ENCODE peak calls at places on chromosomes 2 and 18, in seven cellular contexts. A is endodermal cell; J is kidney; O is H9; G is CD8-positive, alpha-beta memory T cell; Y is aorta; F is CD8-positive, alpha-beta T cell. P is an unnamed sample.

GRCh38 chr2:40363631-40364030 is 88.3 kb downstream of the SLC8A1 start:
- DNase-seq in A (no peak), J (no peak), O (no peak), G (no peak), Y (no peak), F (no peak), P (no peak)

GRCh38 chr18:22552254-22552653 is 134.5 kb upstream of the CTAGE1 start:
- DNase-seq in A (no peak), J (no peak), O (no peak), G (no peak), Y (no peak), F (no peak), P (no peak)

GRCh38 chr2:66440011-66440542 is 5.2 kb downstream of the MEIS1 start:
- DNase-seq in A (peak; percentile 66), J (peak; percentile 36), O (no peak), G (no peak), Y (peak; percentile 46), F (no peak), P (no peak)

GRCh38 chr2:240921319-240922233 is 15.4 kb downstream of the CROCC2 start:
- DNase-seq in A (peak; percentile 31), J (peak; percentile 75), O (peak; percentile 19), G (peak; percentile 25), Y (peak; percentile 84), F (no peak), P (peak; percentile 60)

GRCh38 chr2:163252199-163252598 is 413.6 kb upstream of the KCNH7 start:
- DNase-seq in A (no peak), J (no peak), O (no peak), G (no peak), Y (no peak), F (no peak), P (no peak)

GRCh38 chr2:54599326-54599710 is 124.1 kb upstream of the EML6 start:
- DNase-seq in A (no peak), J (no peak), O (no peak), G (no peak), Y (no peak), F (no peak), P (no peak)

GRCh38 chr2:198321522-198322088 is 517.2 kb downstream of the PLCL1 start:
- DNase-seq in A (no peak), J (no peak), O (no peak), G (no peak), Y (no peak), F (no peak), P (no peak)

GRCh38 chr18:42801706-42802105 is 313.8 kb downstream of the RIT2 start:
- DNase-seq in A (no peak), J (no peak), O (no peak), G (no peak), Y (no peak), F (no peak), P (no peak)

GRCh38 chr2:55901322-55901721 is 22.3 kb downstream of the EFEMP1 start:
- DNase-seq in A (no peak), J (no peak), O (no peak), G (no peak), Y (no peak), F (no peak), P (no peak)

GRCh38 chr2:203675086-203675485 is 31.4 kb upstream of the CD28 start:
- DNase-seq in A (no peak), J (no peak), O (no peak), G (no peak), Y (no peak), F (no peak), P (no peak)

GRCh38 chr18:39746201-39746600 is 2180.6 kb upstream of the CELF4 start:
- DNase-seq in A (no peak), J (no peak), O (no peak), G (no peak), Y (no peak), F (no peak), P (no peak)

GRCh38 chr2:126775300-126775985 is 119.5 kb downstream of the GYPC start:
- DNase-seq in A (no peak), J (peak; percentile 37), O (no peak), G (no peak), Y (no peak), F (no peak), P (peak; percentile 51)

GRCh38 chr2:38432827-38433606 is 55.9 kb upstream of the ATL2 start:
- DNase-seq in A (peak; percentile 85), J (peak; percentile 70), O (no peak), G (no peak), Y (no peak), F (no peak), P (no peak)

GRCh38 chr2:47460766-47461165 is 57.8 kb downstream of the MSH2 start:
- DNase-seq in A (no peak), J (no peak), O (no peak), G (no peak), Y (no peak), F (no peak), P (no peak)

GRCh38 chr2:156687715-156688114 is 251.5 kb downstream of the GPD2 start:
- DNase-seq in A (no peak), J (no peak), O (no peak), G (no peak), Y (peak; percentile 38), F (no peak), P (no peak)

GRCh38 chr2:3745901-3746300 is 42.5 kb downstream of the DCDC2C start:
- DNase-seq in A (no peak), J (no peak), O (no peak), G (no peak), Y (no peak), F (no peak), P (no peak)

GRCh38 chr2:191165190-191165643 is 14.4 kb upstream of the STAT4 start:
- DNase-seq in A (no peak), J (no peak), O (no peak), G (no peak), Y (no peak), F (peak; percentile 32), P (no peak)

GRCh38 chr2:217249086-217249485 is 389.2 kb upstream of the TNP1 start:
- DNase-seq in A (no peak), J (no peak), O (no peak), G (no peak), Y (no peak), F (no peak), P (no peak)

GRCh38 chr18:25089470-25089869 is 262.5 kb downstream of the ZNF521 start:
- DNase-seq in A (no peak), J (no peak), O (no peak), G (no peak), Y (no peak), F (no peak), P (no peak)

GRCh38 chr18:34386803-34387202 is 162.1 kb upstream of the NOL4 start:
- DNase-seq in A (no peak), J (no peak), O (no peak), G (no peak), Y (no peak), F (no peak), P (no peak)

GRCh38 chr18:26487437-26487836 is 60.9 kb downstream of the KCTD1 start:
- DNase-seq in A (no peak), J (no peak), O (no peak), G (no peak), Y (no peak), F (no peak), P (no peak)

GRCh38 chr2:127763776-127764175 is 47.2 kb downstream of the WDR33 start:
- DNase-seq in A (no peak), J (no peak), O (no peak), G (no peak), Y (no peak), F (no peak), P (no peak)

GRCh38 chr2:10839813-10840212 is 27.2 kb upstream of the PDIA6 start:
- DNase-seq in A (peak; percentile 87), J (no peak), O (peak; percentile 58), G (no peak), Y (no peak), F (no peak), P (no peak)

GRCh38 chr2:45173513-45173912 is 164.3 kb upstream of the SIX2 start:
- DNase-seq in A (no peak), J (no peak), O (no peak), G (no peak), Y (peak; percentile 64), F (no peak), P (no peak)

GRCh38 chr2:85594715-85595377 is 699 bp upstream of the RNF181 start:
- DNase-seq in A (no peak), J (no peak), O (no peak), G (peak; percentile 39), Y (no peak), F (no peak), P (no peak)
- H3K4me1 ChIP-seq in A (peaks cover 11% of the 10 kb centered on the region), J (peaks cover 50% of the 10 kb centered on the region), O (no peaks in the 10 kb centered on the region), G (peaks cover 22% of the 10 kb centered on the region), Y (no peaks in the 10 kb centered on the region), F (peaks cover 25% of the 10 kb centered on the region), P (peaks cover 49% of the 10 kb centered on the region)

GRCh38 chr2:79554899-79555298 is 42.0 kb downstream of the CTNNA2 start:
- DNase-seq in A (no peak), J (no peak), O (peak; percentile 25), G (no peak), Y (no peak), F (no peak), P (no peak)

GRCh38 chr2:79547568-79547967 is 34.7 kb downstream of the CTNNA2 start:
- DNase-seq in A (no peak), J (no peak), O (no peak), G (no peak), Y (no peak), F (no peak), P (no peak)

GRCh38 chr2:79552653-79553052 is 39.8 kb downstream of the CTNNA2 start:
- DNase-seq in A (peak; percentile 49), J (no peak), O (no peak), G (no peak), Y (no peak), F (no peak), P (no peak)
- H3K9me3 ChIP-seq in A (peaks cover 70% of the 10 kb centered on the region), J (peaks cover 19% of the 10 kb centered on the region), O (peaks cover 56% of the 10 kb centered on the region), G (peaks cover 4% of the 10 kb centered on the region), Y (peaks cover 2% of the 10 kb centered on the region), F (no peaks in the 10 kb centered on the region), P (peaks cover 7% of the 10 kb centered on the region)

GRCh38 chr2:64789466-64790320 is 136.0 kb upstream of the SERTAD2 start:
- DNase-seq in A (no peak), J (no peak), O (no peak), G (no peak), Y (no peak), F (no peak), P (no peak)
- H3K4me1 ChIP-seq in A (no peaks in the 10 kb centered on the region), J (no peaks in the 10 kb centered on the region), O (no peaks in the 10 kb centered on the region), G (no peaks in the 10 kb centered on the region), Y (no peaks in the 10 kb centered on the region), F (no peaks in the 10 kb centered on the region), P (peaks cover 9% of the 10 kb centered on the region)

GRCh38 chr2:89784960-89785359 is 1093.5 kb downstream of the RPIA start:
- DNase-seq in A (no peak), J (no peak), O (no peak), G (no peak), Y (no peak), F (no peak), P (no peak)

GRCh38 chr2:89781962-89782361 is 1090.5 kb downstream of the RPIA start:
- DNase-seq in A (no peak), J (no peak), O (no peak), G (no peak), Y (no peak), F (no peak), P (no peak)

GRCh38 chr2:89775885-89776284 is 1084.4 kb downstream of the RPIA start:
- DNase-seq in A (no peak), J (no peak), O (no peak), G (no peak), Y (no peak), F (no peak), P (no peak)

GRCh38 chr2:89780318-89780717 is 1088.8 kb downstream of the RPIA start:
- DNase-seq in A (no peak), J (no peak), O (no peak), G (no peak), Y (no peak), F (no peak), P (no peak)
- H3K9me3 ChIP-seq in A (peaks cover 100% of the 10 kb centered on the region), J (peaks cover 100% of the 10 kb centered on the region), O (peaks cover 100% of the 10 kb centered on the region), G (peaks cover 61% of the 10 kb centered on the region), Y (peaks cover 2% of the 10 kb centered on the region), F (peaks cover 21% of the 10 kb centered on the region), P (peaks cover 75% of the 10 kb centered on the region)

GRCh38 chr2:179555681-179556283 is 291.1 kb upstream of the SESTD1 start:
- DNase-seq in A (no peak), J (no peak), O (no peak), G (no peak), Y (no peak), F (no peak), P (no peak)
- H3K4me1 ChIP-seq in A (peaks cover under 1% of the 10 kb centered on the region), J (peaks cover 3% of the 10 kb centered on the region), O (peaks cover 5% of the 10 kb centered on the region), G (no peaks in the 10 kb centered on the region), Y (no peaks in the 10 kb centered on the region), F (no peaks in the 10 kb centered on the region), P (no peaks in the 10 kb centered on the region)